ENCODE peak calls at places on chromosome 10, in eight cellular contexts. O is anterior cingulate cortex; B is stimulated activated naive CD8-positive, alpha-beta T cell treated with anti-CD3 and anti-CD28 coated beads, Interleukin-15, Interleukin-2, amounts not matched to agents 100 U/mL and 50 U/mL, for 24 hours; T is lower leg skin; E is aorta; L is HCEC 1CT; S is skeletal muscle cell; C is hippocampal formation. N is an unnamed sample.

GRCh38 chr10:4588824-4589223 is 237.2 kb upstream of the AKR1E2 start:
- DNase-seq in T (no peak), S (no peak), L (no peak), C (no peak), E (no peak), B (no peak), O (no peak), N (no peak)

GRCh38 chr10:16297069-16297468 is 139.7 kb upstream of the PTER start:
- DNase-seq in O (no peak), E (no peak), B (no peak), T (no peak), S (no peak), L (no peak), C (no peak), N (no peak)

GRCh38 chr10:79047875-79048638 is 20.7 kb upstream of the ZMIZ1 start:
- DNase-seq in O (no peak), L (no peak), E (peak; percentile 70), C (no peak), B (peak; percentile 68), T (no peak), S (no peak), N (no peak)

GRCh38 chr10:43865275-43866135 is 216.8 kb upstream of the ZNF32 start:
- DNase-seq in L (no peak), E (no peak), T (no peak), C (no peak), B (no peak), S (no peak), O (no peak), N (no peak)

GRCh38 chr10:110664483-110665420 is 20.6 kb downstream of the RBM20 start:
- DNase-seq in T (no peak), B (no peak), S (peak; percentile 79), C (no peak), O (no peak), E (no peak), L (peak; percentile 93), N (peak; percentile 81)

GRCh38 chr10:132582795-132583194 is 45.2 kb downstream of the INPP5A start:
- DNase-seq in B (no peak), S (no peak), C (no peak), E (no peak), T (no peak), L (no peak), O (no peak), N (no peak)

GRCh38 chr10:11330383-11331020 is 280.9 kb downstream of the USP6NL start:
- DNase-seq in E (no peak), T (no peak), S (no peak), B (no peak), L (no peak), C (peak; percentile 33), O (no peak), N (no peak)

GRCh38 chr10:1070939-1071338 is 14.8 kb downstream of the WDR37 start:
- DNase-seq in L (peak; percentile 25), O (no peak), B (no peak), C (no peak), T (no peak), E (no peak), S (no peak), N (no peak)

GRCh38 chr10:44393051-44393630 is 8.2 kb upstream of the CXCL12 start:
- DNase-seq in L (no peak), B (no peak), O (no peak), T (no peak), C (no peak), E (no peak), S (no peak), N (no peak)

GRCh38 chr10:118958984-118959916 is 70.3 kb upstream of the NANOS1 start:
- DNase-seq in S (peak; percentile 28), T (peak; percentile 77), B (no peak), E (peak; percentile 69), O (no peak), L (peak; percentile 81), C (no peak), N (no peak)

GRCh38 chr10:88992945-88993537 is 2.4 kb downstream of the FAS start:
- DNase-seq in O (no peak), E (no peak), C (no peak), L (peak; percentile 25), S (no peak), T (no peak), B (no peak), N (no peak)

N was measured in AG09309.